ENCODE peak calls at places on chromosomes 12 and 14, in four cellular contexts. Q is HepG2, Y is breast epithelium, C is vagina. F is an unnamed sample.
A peak's percentile ranks its signal among the peaks of the same experiment; 100 is the strongest.

GRCh38 chr12:4379410-4379809 is at the start of gene FGF23:
- DNase-seq in Q (peak; percentile 6), Y (no peak), C (no peak), F (no peak)

GRCh38 chr14:65281991-65282908 is 130.3 kb upstream of the FUT8 start:
- DNase-seq in Q (no peak), Y (no peak), C (no peak), F (peak; percentile 74)

GRCh38 chr14:35340616-35341453 is 48.7 kb downstream of the PSMA6 start:
- DNase-seq in Q (no peak), Y (no peak), C (no peak), F (no peak)

GRCh38 chr12:128672428-128672827 is 151.3 kb downstream of the SLC15A4 start:
- DNase-seq in Q (no peak), Y (no peak), C (no peak), F (no peak)

GRCh38 chr12:120264086-120264485 is 1.4 kb downstream of the PXN start:
- DNase-seq in Q (no peak), Y (no peak), C (no peak), F (no peak)

GRCh38 chr14:92408186-92408585 is 85.2 kb downstream of the SLC24A4 start:
- DNase-seq in Q (no peak), Y (no peak), C (no peak), F (no peak)

GRCh38 chr12:124233041-124233836 is 61.7 kb upstream of the RFLNA start:
- DNase-seq in Q (no peak), Y (no peak), C (no peak), F (peak; percentile 56)

GRCh38 chr12:38142974-38143373 is 173.6 kb upstream of the ALG10B start:
- DNase-seq in Q (peak; percentile 15), Y (no peak), C (no peak), F (no peak)

GRCh38 chr14:68583527-68584275 is 209.2 kb downstream of the ZFP36L1 start:
- DNase-seq in Q (no peak), Y (peak; percentile 66), C (no peak), F (no peak)

GRCh38 chr14:68824517-68825347 is 31.9 kb upstream of the ZFP36L1 start:
- DNase-seq in Q (peak; percentile 80), Y (peak; percentile 38), C (no peak), F (peak; percentile 68)

GRCh38 chr14:68703093-68703492 is 89.8 kb downstream of the ZFP36L1 start:
- DNase-seq in Q (no peak), Y (no peak), C (no peak), F (peak; percentile 73)

GRCh38 chr12:67546718-67547117 is 101.8 kb upstream of the DYRK2 start:
- DNase-seq in Q (no peak), Y (no peak), C (no peak), F (no peak)

GRCh38 chr14:29278301-29278700 is 511.7 kb downstream of the FOXG1 start:
- DNase-seq in Q (no peak), Y (no peak), C (no peak), F (no peak)

GRCh38 chr12:25386823-25387134 is 136.1 kb upstream of the KRAS start:
- DNase-seq in Q (no peak), Y (no peak), C (no peak), F (no peak)

GRCh38 chr14:78863143-78863542 is 693.0 kb downstream of the NRXN3 start:
- DNase-seq in Q (peak; percentile 4), Y (no peak), C (no peak), F (no peak)

GRCh38 chr14:55255185-55255584 is 16.0 kb upstream of the FBXO34 start:
- DNase-seq in Q (no peak), Y (no peak), C (no peak), F (no peak)

GRCh38 chr12:2804390-2805145 is 7.9 kb upstream of the ITFG2 start:
- DNase-seq in Q (no peak), Y (no peak), C (no peak), F (no peak)

GRCh38 chr14:100711493-100711892 is 15.2 kb upstream of the DLK1 start:
- DNase-seq in Q (no peak), Y (no peak), C (no peak), F (no peak)
- TF ChIP-seq POLR2A in Q (no peak), Y (no peak), C (no peak), F (no peak)

DNA sequence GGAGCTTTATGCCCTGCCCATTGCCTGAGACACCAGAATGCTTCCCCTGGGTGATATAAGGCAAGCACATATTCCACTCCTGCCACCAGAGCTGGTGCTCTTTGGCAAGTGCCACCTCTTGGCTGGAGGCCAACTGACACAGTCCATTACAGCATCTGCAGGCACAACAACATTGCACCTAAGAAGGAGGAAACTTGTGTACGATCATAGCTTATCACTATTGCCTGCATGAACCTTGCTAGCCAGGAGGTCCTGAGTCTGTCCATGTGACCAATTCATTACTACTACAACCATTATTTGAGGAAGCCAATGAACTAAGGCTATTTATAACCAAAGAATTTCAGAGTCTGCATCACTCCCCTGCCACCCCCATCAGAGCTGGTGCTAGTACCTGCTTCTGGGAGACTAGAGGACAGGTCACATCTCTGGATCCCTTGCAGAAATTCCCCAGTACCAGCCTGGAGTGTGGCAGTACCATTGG is 119.9 kb upstream of the SCAF11 start:
- DNase-seq in Q (no peak), Y (no peak), C (no peak), F (no peak)
- TF ChIP-seq POLR2A in Q (no peak), Y (no peak), C (no peak), F (no peak)

DNA sequence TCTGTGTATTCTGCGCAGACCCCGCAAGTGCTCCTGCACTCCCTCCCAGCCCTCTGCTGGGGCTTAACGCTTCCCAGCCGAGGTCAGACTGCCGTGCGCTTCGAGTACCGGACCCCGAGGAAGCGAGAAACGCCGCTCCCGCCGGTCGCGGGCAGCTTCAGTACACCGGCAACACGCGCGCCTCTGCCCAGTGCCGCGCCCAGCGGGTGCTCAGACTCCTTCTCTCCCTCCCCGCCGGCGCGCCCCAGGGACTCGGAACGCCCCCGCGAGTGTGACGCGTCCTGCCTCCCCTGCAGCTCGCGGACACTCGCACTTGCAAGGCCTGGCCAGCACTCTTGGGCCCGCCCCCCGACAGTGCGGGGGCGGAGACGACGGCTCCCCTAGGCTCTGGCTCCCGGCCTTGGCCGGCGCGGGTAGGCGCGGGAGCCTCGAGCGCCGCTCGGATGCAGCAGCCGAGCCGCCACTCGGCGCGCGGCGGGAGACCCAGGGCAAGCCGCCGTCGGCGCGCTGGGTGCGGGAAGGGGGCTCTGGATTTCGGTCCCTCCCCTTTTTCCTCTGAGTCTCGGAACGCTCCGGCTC is at the start of gene PTGER2:
- DNase-seq in Q (no peak), Y (no peak), C (no peak), F (peak; percentile 83)
- TF ChIP-seq POLR2A in Q (no peak), Y (no peak), C (peak; percentile 12), F (peak; percentile 11)

GRCh38 chr12:118374126-118374725 is 1.5 kb upstream of the TAOK3 start:
- DNase-seq in Q (no peak), Y (no peak), C (no peak), F (no peak)

GRCh38 chr12:118374909-118375308 is 1.4 kb upstream of the SUDS3 start:
- DNase-seq in Q (no peak), Y (no peak), C (no peak), F (no peak)

GRCh38 chr12:118371354-118372282 is 1.1 kb downstream of the TAOK3 start:
- DNase-seq in Q (no peak), Y (no peak), C (no peak), F (no peak)

GRCh38 chr12:118373628-118374027 is 921 bp upstream of the TAOK3 start:
- DNase-seq in Q (peak; percentile 38), Y (no peak), C (no peak), F (no peak)

DNA sequence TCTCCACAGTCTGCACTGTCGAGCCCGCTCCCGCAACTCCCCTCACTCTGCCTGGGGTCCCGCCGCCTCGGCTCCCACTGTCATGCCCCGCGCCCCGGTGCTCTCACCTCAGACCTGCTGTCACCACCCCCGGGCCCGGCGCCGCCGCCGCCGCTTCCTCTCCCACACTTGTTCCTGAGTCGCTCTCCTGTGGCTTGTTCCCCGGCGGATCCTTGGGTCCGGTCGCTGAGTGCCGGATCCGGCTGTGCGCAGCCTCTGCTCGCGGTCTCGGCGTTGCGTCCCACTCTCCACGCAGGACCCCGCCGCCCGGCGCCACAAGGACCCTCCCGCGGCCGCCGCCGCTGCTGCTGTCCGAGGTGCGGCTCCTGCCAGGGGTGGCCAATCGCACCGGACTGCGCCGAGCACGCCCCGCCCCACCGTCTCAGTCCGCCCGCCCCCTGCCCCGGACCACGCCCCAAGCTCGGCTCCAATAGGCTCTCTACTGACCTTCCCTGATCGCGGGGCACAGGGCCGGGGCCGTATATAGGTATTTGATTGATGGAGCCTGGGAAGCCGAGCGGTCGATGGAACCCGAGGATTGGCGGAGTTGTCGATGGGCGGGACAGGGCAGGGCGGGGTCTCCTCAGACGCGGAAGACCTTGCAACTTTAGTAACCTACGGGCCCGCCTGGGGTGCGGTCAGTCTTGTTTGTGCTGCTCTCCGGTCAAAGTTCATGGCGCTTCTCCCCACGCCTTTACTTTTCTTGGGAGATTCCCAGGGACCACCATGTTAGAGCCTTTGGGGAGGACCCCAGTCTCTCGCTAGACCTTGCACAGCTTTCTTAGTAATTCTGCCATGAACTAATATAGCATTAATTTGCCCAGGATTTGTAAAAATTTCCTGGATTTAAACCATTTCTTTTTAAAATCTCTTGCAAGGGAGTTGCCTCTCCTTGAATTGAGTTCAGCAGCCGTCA is at the start of gene TAOK3:
- DNase-seq in Q (peak; percentile 98), Y (peak; percentile 99), C (peak; percentile 99), F (peak; percentile 86)
- TF ChIP-seq POLR2A in Q (peak; percentile 91), Y (peak; percentile 83), C (peak; percentile 95), F (peak; percentile 79)

GRCh38 chr12:22627351-22627750 is 2.4 kb downstream of the ETNK1 start:
- DNase-seq in Q (no peak), Y (no peak), C (no peak), F (no peak)

GRCh38 chr12:22626429-22626828 is 1.5 kb downstream of the ETNK1 start:
- DNase-seq in Q (no peak), Y (no peak), C (no peak), F (no peak)

GRCh38 chr12:22624908-22625646 is at the start of gene ETNK1:
- DNase-seq in Q (peak; percentile 89), Y (peak; percentile 95), C (peak; percentile 96), F (peak; percentile 75)

GRCh38 chr12:22624573-22624907 is 431 bp upstream of the ETNK1 start:
- DNase-seq in Q (no peak), Y (no peak), C (no peak), F (peak; percentile 2)

GRCh38 chr12:22625671-22626251 is 790 bp downstream of the ETNK1 start:
- DNase-seq in Q (peak; percentile 40), Y (peak; percentile 40), C (no peak), F (peak; percentile 7)
- TF ChIP-seq POLR2A in Q (no peak), Y (no peak), C (no peak), F (no peak)

DNA sequence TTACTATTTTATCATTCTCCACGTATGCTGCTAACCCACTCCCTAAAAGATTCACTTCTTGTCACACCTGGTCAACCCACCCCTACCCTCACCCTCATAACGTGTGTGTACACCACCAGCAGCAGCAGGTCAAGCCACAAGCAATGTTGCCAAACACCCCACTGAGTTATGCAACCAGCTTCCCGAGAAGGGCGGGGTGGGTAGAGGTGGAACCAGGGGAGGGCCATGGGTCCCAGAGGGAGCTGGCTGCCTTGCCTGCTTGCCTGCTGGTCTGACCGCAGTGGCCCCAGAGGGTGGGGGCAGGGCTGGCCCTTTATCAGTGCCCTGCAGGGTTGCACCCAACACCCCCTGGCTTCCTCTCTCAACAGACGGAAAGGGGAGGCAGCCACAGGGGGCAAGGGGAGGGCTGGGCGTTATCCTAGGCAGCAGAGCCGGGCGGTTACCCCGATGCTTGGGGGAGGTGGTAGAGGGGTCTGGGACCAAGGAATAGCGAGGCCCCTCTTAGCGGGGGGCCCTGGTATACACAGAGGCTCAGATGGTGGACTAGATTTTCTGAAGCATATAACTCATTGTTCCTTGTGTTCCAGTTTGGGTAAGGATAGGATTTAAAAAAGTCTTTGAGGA is 3.5 kb upstream of the NFE2 start:
- DNase-seq in Q (peak; percentile 85), Y (peak; percentile 74), C (no peak), F (peak; percentile 59)
- TF ChIP-seq POLR2A in Q (no peak), Y (no peak), C (no peak), F (no peak)

F was measured in H54.